ENCODE peak calls at places on chromosomes 16 and 17, in seven cellular contexts. C is neural progenitor cell, B is hepatocyte, H is SK-N-SH, A is GM23248, E is HCT116, O is OCI-LY7. G is an unnamed sample.
A peak's percentile ranks its signal among the peaks of the same experiment; 100 is the strongest.

GRCh38 chr16:28936784-28937155 is 5.0 kb downstream of the CD19 start:
- DNase-seq in O (no peak), B (no peak), H (no peak), C (no peak), A (no peak), E (no peak), G (no peak)

GRCh38 chr16:48617711-48618148 is 7.8 kb upstream of the N4BP1 start:
- DNase-seq in B (no peak), A (peak; percentile 78), O (no peak), E (no peak), C (no peak), H (no peak), G (no peak)

GRCh38 chr16:2244926-2245795 is 6.2 kb downstream of the ECI1 start:
- DNase-seq in C (no peak), H (peak; percentile 25), A (no peak), O (no peak), E (no peak), B (no peak), G (peak; percentile 48)

GRCh38 chr17:75853410-75853809 is 1.7 kb downstream of the WBP2 start:
- DNase-seq in A (peak; percentile 87), H (no peak), C (no peak), O (no peak), E (no peak), B (no peak), G (peak; percentile 74)

GRCh38 chr16:52869243-52869642 is 183.5 kb downstream of the CHD9NB start:
- DNase-seq in O (no peak), B (no peak), C (no peak), H (no peak), A (no peak), E (no peak), G (no peak)

GRCh38 chr17:46771601-46772012 is 46.9 kb downstream of the WNT3 start:
- DNase-seq in O (peak; percentile 45), A (peak; percentile 58), B (peak; percentile 76), C (no peak), H (peak; percentile 92), E (no peak), G (peak; percentile 42)

GRCh38 chr17:78507526-78507925 is 69.7 kb downstream of the DNAH17 start:
- DNase-seq in A (no peak), O (no peak), C (no peak), B (no peak), E (no peak), H (no peak), G (no peak)

GRCh38 chr17:74332763-74333220 is 6.8 kb downstream of the KIF19 start:
- DNase-seq in H (no peak), C (peak; percentile 40), A (no peak), E (no peak), O (peak; percentile 44), B (peak; percentile 48), G (no peak)

GRCh38 chr17:48016112-48016511 is 21.5 kb downstream of the COPZ2 start:
- DNase-seq in O (no peak), C (no peak), E (no peak), A (peak; percentile 39), B (peak; percentile 77), H (no peak), G (peak; percentile 35)

GRCh38 chr17:17900615-17901520 is 64.1 kb upstream of the SREBF1 start:
- DNase-seq in O (no peak), A (peak; percentile 94), H (peak; percentile 77), C (no peak), E (peak; percentile 78), B (peak; percentile 66), G (peak; percentile 97)

GRCh38 chr17:21280081-21280518 is 4.4 kb upstream of the MAP2K3 start:
- DNase-seq in B (peak; percentile 91), C (peak; percentile 87), O (peak; percentile 91), H (peak; percentile 93), E (peak; percentile 60), A (peak; percentile 89), G (peak; percentile 91)

GRCh38 chr17:28406478-28406824 is 439 bp upstream of the SLC46A1 start:
- DNase-seq in C (peak; percentile 27), E (no peak), B (peak; percentile 62), H (peak; percentile 61), A (peak; percentile 15), O (no peak), G (no peak)

GRCh38 chr16:11609474-11610120 is 22.9 kb upstream of the LITAF start:
- DNase-seq in H (no peak), C (peak; percentile 51), E (no peak), O (no peak), A (no peak), B (no peak), G (no peak)

GRCh38 chr17:1137465-1137894 is 42.3 kb downstream of the ABR start:
- DNase-seq in H (no peak), B (no peak), A (no peak), C (no peak), E (peak; percentile 92), O (no peak), G (no peak)

GRCh38 chr17:55727275-55727674 is 4.6 kb upstream of the TMEM100 start:
- DNase-seq in H (no peak), E (no peak), B (no peak), C (no peak), O (no peak), A (no peak), G (no peak)

GRCh38 chr16:5504028-5504758 is 406.6 kb upstream of the EEF2KMT start:
- DNase-seq in B (peak; percentile 44), H (peak; percentile 69), A (no peak), C (no peak), E (no peak), O (no peak), G (no peak)

GRCh38 chr17:83180264-83180995 is 101.0 kb downstream of the METRNL start:
- DNase-seq in C (no peak), B (peak; percentile 2), O (no peak), E (no peak), H (no peak), A (no peak), G (no peak)

GRCh38 chr16:81513204-81514040 is 68.8 kb downstream of the CMIP start:
- DNase-seq in E (no peak), B (no peak), H (no peak), A (peak; percentile 35), O (no peak), C (peak; percentile 48), G (no peak)

GRCh38 chr17:31695456-31696090 is 163.5 kb downstream of the COPRS start:
- DNase-seq in E (no peak), C (no peak), B (no peak), A (peak; percentile 78), O (no peak), H (no peak), G (no peak)

GRCh38 chr17:55735784-55736405 is 13.2 kb upstream of the TMEM100 start:
- DNase-seq in A (peak; percentile 82), B (peak; percentile 78), C (peak; percentile 74), O (peak; percentile 65), E (peak; percentile 49), H (peak; percentile 52), G (peak; percentile 66)

GRCh38 chr17:7478276-7479138 is 924 bp downstream of the ZBTB4 start:
- DNase-seq in B (peak; percentile 85), E (no peak), H (peak; percentile 88), O (no peak), C (peak; percentile 58), A (peak; percentile 76), G (peak; percentile 13)

GRCh38 chr17:35684046-35684802 is 47.2 kb upstream of the RASL10B start:
- DNase-seq in A (peak; percentile 62), B (no peak), O (no peak), H (no peak), E (no peak), C (peak; percentile 52), G (peak; percentile 7)

GRCh38 chr17:70352834-70353233 is 183.5 kb downstream of the KCNJ2 start:
- DNase-seq in C (no peak), B (no peak), E (no peak), A (no peak), H (no peak), O (no peak), G (no peak)

GRCh38 chr17:38674013-38674748 is 576 bp downstream of the EPOP start:
- DNase-seq in O (peak; percentile 56), B (peak; percentile 48), C (peak; percentile 65), E (no peak), A (peak; percentile 59), H (peak; percentile 81), G (no peak)

GRCh38 chr17:44655983-44656700 is at the start of gene MEIOC:
- DNase-seq in H (peak; percentile 97), E (no peak), B (peak; percentile 33), O (peak; percentile 12), A (peak; percentile 17), C (peak; percentile 80), G (no peak)

GRCh38 chr16:10402975-10403374 is 17.1 kb downstream of the ATF7IP2 start:
- DNase-seq in A (no peak), E (no peak), B (no peak), H (no peak), O (no peak), C (no peak), G (no peak)

GRCh38 chr17:76797441-76797840 is 59.5 kb downstream of the MFSD11 start:
- DNase-seq in B (no peak), E (no peak), O (no peak), A (no peak), C (no peak), H (no peak), G (peak; percentile 77)

GRCh38 chr16:25366078-25366477 is 108.4 kb upstream of the ZKSCAN2 start:
- DNase-seq in A (no peak), H (no peak), B (no peak), C (no peak), E (no peak), O (peak; percentile 1), G (no peak)

GRCh38 chr17:7413346-7413985 is 5.8 kb downstream of the NLGN2 start:
- DNase-seq in B (no peak), C (no peak), A (peak; percentile 84), H (no peak), E (no peak), O (no peak), G (peak; percentile 21)

GRCh38 chr17:49633762-49634486 is 44.0 kb downstream of the SPOP start:
- DNase-seq in C (peak; percentile 47), A (no peak), H (no peak), E (no peak), O (no peak), B (no peak), G (no peak)

GRCh38 chr17:58004060-58004459 is 3.0 kb downstream of the SRSF1 start:
- DNase-seq in A (no peak), E (no peak), C (no peak), H (no peak), O (no peak), B (no peak), G (no peak)
- H4K20me1 ChIP-seq in A (peaks cover 23% of the 10 kb centered on the region), E (peaks cover 63% of the 10 kb centered on the region), C (peaks cover 69% of the 10 kb centered on the region), H (peaks cover 65% of the 10 kb centered on the region), O (peaks cover 68% of the 10 kb centered on the region), B (peaks cover 63% of the 10 kb centered on the region), G (peaks cover 65% of the 10 kb centered on the region)

GRCh38 chr17:71530227-71530626 is 590.6 kb upstream of the SOX9 start:
- DNase-seq in C (no peak), O (no peak), A (peak; percentile 28), E (no peak), B (no peak), H (no peak), G (peak; percentile 76)
- TF ChIP-seq EZH2phosphoT487 in C (no peak), O (no peak), A (no peak), E (no peak), B (no peak), H (no peak), G (no peak)

GRCh38 chr17:61966201-61966600 is 38.4 kb upstream of the INTS2 start:
- DNase-seq in C (no peak), O (no peak), A (no peak), B (no peak), E (no peak), H (peak; percentile 22), G (no peak)
- H3K27ac ChIP-seq in C (no peak overlapping the region), O (no peak overlapping the region), A (no peak overlapping the region), B (no peak overlapping the region), E (no peak overlapping the region), H (no peak overlapping the region), G (no peak overlapping the region)

GRCh38 chr16:75576384-75576811 is 10.2 kb downstream of the GABARAPL2 start:
- DNase-seq in E (no peak), C (no peak), O (no peak), H (no peak), A (no peak), B (no peak), G (no peak)
- H4K20me1 ChIP-seq in E (no peaks in the 10 kb centered on the region), C (peaks cover 8% of the 10 kb centered on the region), O (peaks cover 7% of the 10 kb centered on the region), H (no peaks in the 10 kb centered on the region), A (peaks cover 4% of the 10 kb centered on the region), B (peaks cover 14% of the 10 kb centered on the region), G (no peaks in the 10 kb centered on the region)